ENCODE peak calls at places on chromosomes 3 and 15, in five cellular contexts. S, K, A, R and U are unnamed samples.

GRCh38 chr3:162041622-162042021 is 545.0 kb downstream of the OTOL1 start:
- DNase-seq in S (no peak), K (no peak), A (peak), R (no peak), U (no peak)

GRCh38 chr3:158097571-158098553 is 8.4 kb downstream of the SHOX2 start:
- DNase-seq in S (peak), K (no peak), A (peak), R (peak), U (no peak)

GRCh38 chr3:56494679-56495322 is 26.5 kb upstream of the ERC2 start:
- DNase-seq in S (peak), K (peak), A (peak), R (peak), U (peak)

GRCh38 chr3:152021951-152022461 is 148.6 kb downstream of the SUCNR1 start:
- DNase-seq in S (peak), K (no peak), A (no peak), R (no peak), U (peak)

GRCh38 chr3:190305406-190305805 is 16.8 kb downstream of the CLDN1 start:
- DNase-seq in S (no peak), K (no peak), A (no peak), R (no peak), U (no peak)

GRCh38 chr3:190912736-190913135 is 50.2 kb upstream of the GMNC start:
- DNase-seq in S (no peak), K (no peak), A (no peak), R (no peak), U (no peak)

GRCh38 chr3:170469151-170470062 is 50.7 kb downstream of the CLDN11 start:
- DNase-seq in S (no peak), K (no peak), A (no peak), R (no peak), U (no peak)

GRCh38 chr3:41116851-41117250 is 82.5 kb upstream of the CTNNB1 start:
- DNase-seq in S (no peak), K (no peak), A (no peak), R (peak), U (no peak)

GRCh38 chr3:101861978-101862421 is 12.7 kb downstream of the NFKBIZ start:
- DNase-seq in S (no peak), K (no peak), A (no peak), R (no peak), U (no peak)

GRCh38 chr3:50885491-50885890 is 210.8 kb downstream of the DOCK3 start:
- DNase-seq in S (no peak), K (no peak), A (no peak), R (peak), U (no peak)

GRCh38 chr15:91922701-91923279 is 69.3 kb downstream of the SLCO3A1 start:
- DNase-seq in S (no peak), K (no peak), A (no peak), R (no peak), U (no peak)

GRCh38 chr3:126208182-126208581 is 27.8 kb upstream of the ALDH1L1 start:
- DNase-seq in S (no peak), K (no peak), A (no peak), R (no peak), U (no peak)

GRCh38 chr15:64305261-64305660 is 50.7 kb downstream of the CSNK1G1 start:
- DNase-seq in S (no peak), K (no peak), A (no peak), R (no peak), U (no peak)

GRCh38 chr3:180282386-180282785 is 245.6 kb upstream of the PEX5L start:
- DNase-seq in S (no peak), K (no peak), A (no peak), R (no peak), U (no peak)

GRCh38 chr3:51384145-51384729 is 854 bp upstream of the MANF start:
- DNase-seq in S (no peak), K (no peak), A (no peak), R (no peak), U (no peak)

GRCh38 chr3:19885468-19885867 is 48.5 kb downstream of the EFHB start:
- DNase-seq in S (no peak), K (peak), A (no peak), R (peak), U (no peak)

DNA sequence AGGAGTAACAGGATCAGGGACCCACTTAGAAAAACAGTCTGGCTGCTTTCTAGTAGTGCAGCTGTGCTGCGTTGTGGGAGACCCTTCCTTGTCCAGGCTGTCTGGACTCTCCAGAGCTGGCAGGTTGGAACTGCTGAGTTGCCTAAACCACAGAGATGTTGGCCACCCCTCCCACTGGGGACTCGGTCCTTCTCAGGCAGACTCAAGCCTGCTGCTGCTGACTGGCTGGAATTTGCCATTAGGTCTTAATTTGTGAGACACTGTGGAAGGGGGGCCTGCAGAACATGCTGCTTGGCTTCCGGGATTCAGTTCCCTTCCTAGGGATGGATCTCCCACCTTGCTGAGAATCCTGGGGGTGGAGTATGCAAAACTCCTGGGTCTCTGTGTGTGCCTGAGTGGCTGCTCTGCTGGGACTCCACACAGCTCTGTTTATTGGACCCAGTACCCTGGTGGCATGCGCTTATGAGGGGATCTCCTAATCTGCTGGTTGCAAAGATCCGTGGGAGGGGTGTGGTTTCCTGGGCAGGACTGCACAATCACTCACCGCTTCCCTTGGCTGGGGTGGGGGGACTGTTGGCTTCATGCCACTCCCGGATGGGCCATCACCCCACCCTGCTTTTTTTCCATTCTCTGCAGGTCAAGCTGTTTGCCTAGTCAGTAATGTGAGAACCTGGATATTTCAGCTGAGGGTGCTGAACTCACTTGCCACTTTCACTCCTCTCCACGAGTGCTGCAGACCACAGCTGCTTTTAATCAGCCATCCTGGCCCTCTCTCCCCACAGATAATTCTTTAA is 150.5 kb downstream of the CFAP20DC start:
- DNase-seq in S (peak), K (peak), A (no peak), R (no peak), U (no peak)
- TF ChIP-seq SP1 in S (no peak), K (no peak), A (no peak), R (no peak), U (no peak)

GRCh38 chr3:193346259-193346658 is 32.3 kb downstream of the ATP13A5 start:
- DNase-seq in S (no peak), K (no peak), A (no peak), R (no peak), U (no peak)
- H2AFZ ChIP-seq in S (no peak), K (no peak), A (no peak), R (no peak), U (no peak)

GRCh38 chr3:87288486-87288885 is 12.1 kb upstream of the POU1F1 start:
- DNase-seq in S (no peak), K (no peak), A (no peak), R (no peak), U (no peak)

DNA sequence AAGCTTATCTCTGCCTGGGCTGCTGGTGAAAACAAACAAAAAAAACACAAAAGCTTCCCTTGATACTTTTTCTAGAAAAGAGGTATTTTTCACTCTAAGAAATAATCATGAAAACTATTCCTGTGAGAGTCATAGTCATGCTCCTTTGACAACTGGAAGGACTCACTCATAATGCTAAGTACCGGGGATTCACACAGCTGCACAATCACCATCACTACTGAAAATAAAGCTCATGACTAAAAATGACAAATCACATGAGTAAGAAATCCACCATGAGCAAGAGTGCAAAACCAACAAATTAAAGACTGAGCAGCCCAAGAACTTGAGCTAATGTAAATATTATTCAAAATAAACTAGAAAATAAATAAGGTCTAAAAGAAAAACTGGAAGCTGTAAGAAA is 10.6 kb upstream of the POU1F1 start:
- DNase-seq in S (no peak), K (no peak), A (no peak), R (no peak), U (no peak)
- TF ChIP-seq SP1 in S (no peak), K (no peak), A (no peak), R (no peak), U (no peak)

DNA sequence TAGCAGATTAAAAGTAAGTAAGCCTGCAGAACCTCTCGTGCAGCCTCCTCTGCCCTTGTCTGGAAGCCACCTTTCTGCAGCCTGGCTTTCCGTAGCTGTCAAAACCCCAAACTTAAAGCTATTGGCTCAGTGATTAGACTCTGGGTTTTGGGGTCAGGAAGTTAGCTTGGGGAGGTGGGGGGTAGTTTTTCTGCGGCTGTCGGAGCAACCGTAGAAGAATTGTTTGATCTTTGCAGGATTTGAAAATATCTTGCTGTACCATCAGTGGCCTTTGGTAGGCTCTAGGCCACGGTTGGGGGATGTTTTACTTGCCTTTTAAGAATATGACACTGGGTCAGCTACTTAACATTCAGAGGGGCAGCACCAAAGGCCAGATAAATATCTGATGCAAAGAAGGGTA is 88.4 kb upstream of the RASGRP1 start:
- DNase-seq in S (no peak), K (no peak), A (no peak), R (no peak), U (no peak)
- H2AFZ ChIP-seq in S (no peak), K (no peak), A (no peak), R (no peak), U (no peak)

GRCh38 chr3:30606301-30607031 is at the start of gene TGFBR2:
- DNase-seq in S (peak), K (peak), A (peak), R (peak), U (peak)
- TF ChIP-seq SP1 in S (no peak), K (no peak), A (no peak), R (no peak), U (peak)

DNA sequence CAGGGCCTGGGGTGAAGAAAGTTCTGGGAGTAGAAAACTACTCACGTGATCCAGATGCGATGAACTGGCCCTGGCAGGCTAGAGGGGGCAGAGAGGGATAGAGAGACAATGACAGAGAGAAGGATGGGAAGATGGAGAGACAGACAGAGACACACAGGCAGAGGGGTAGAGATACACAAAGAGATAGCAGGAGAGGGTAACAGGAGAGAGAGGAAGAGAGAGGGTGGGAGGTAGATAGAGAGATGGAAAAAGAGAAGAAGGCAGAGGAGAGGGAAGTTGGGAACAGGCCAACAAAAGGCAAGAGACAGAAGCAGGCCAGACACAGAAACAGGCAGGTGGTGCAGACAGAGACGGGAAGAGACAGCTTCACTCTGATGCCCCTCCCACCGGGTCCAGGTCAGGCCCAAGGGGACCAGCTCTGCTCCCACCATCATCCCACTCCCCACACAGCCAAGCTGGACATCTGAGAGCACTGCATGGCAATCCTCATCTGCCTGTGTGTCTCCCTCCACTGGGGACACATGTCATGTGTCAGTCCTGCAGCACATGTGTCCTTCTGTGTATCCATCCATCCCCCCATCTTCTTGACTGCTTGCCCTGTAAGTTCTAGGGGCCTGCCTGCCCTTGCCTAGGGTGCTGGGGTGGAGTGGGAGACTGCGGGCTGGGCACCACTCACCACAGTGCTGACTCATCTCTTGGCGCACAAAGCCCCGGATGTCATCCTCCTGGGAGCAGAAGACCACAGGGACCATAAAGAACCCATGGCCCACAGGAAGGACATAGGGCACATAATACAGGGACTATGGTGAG is 2.2 kb upstream of the UCN2 start:
- DNase-seq in S (no peak), K (no peak), A (no peak), R (no peak), U (peak)
- H2AFZ ChIP-seq in S (no peak), K (no peak), A (no peak), R (no peak), U (no peak)

GRCh38 chr3:182682263-182683229 is 110.8 kb upstream of the ATP11B start:
- DNase-seq in S (peak), K (peak), A (no peak), R (peak), U (no peak)
- TF ChIP-seq SP1 in S (no peak), K (no peak), A (no peak), R (no peak), U (no peak)

DNA sequence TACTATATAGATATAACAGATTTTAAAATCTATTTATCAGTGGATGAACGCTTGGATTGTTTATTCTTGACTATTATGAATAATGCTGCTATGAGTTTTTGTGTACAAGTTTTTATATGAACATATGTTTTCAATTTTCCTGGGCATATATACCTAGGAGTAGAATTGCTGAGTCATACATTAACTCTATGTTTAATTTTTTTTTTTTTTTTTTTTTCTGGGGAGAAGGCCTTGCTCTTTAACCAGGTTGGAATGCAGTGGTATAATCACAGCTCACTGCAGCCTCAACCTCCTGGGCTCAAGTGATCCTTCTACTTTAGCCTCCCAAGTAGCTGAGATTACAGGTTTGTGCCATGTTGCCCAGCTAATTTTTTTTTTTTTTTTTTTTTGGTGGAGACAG is 9.1 kb downstream of the CIDEC start:
- DNase-seq in S (no peak), K (no peak), A (no peak), R (peak), U (no peak)
- H2AFZ ChIP-seq in S (no peak), K (peak), A (no peak), R (no peak), U (peak)